ENCODE peak calls at places on chromosomes 16 and 17, in eight cellular contexts. M is neural progenitor cell, B is GM23338, F is A549, I is OCI-LY7, H is GM23248, Q is HCT116, O is Karpas-422. U is an unnamed sample.

GRCh38 chr16:2212362-2213324 is 2.0 kb upstream of the BRICD5 start:
- DNase-seq in F (no peak), Q (no peak), H (no peak), O (peak; percentile 71), M (no peak), I (no peak), B (no peak), U (no peak)

GRCh38 chr17:38572665-38573365 is 32.9 kb downstream of the SRCIN1 start:
- DNase-seq in B (peak; percentile 77), F (peak; percentile 87), O (no peak), M (peak; percentile 94), I (no peak), Q (no peak), H (peak; percentile 26), U (no peak)

GRCh38 chr17:77317091-77317519 is 176.3 kb downstream of the SEC14L1 start:
- DNase-seq in Q (no peak), H (no peak), I (no peak), F (no peak), B (no peak), M (no peak), O (no peak), U (no peak)

GRCh38 chr16:70428178-70428998 is 10.5 kb downstream of the ST3GAL2 start:
- DNase-seq in F (peak; percentile 94), Q (peak; percentile 51), M (peak; percentile 75), O (peak; percentile 58), I (peak; percentile 67), B (peak; percentile 86), H (peak; percentile 96), U (peak; percentile 93)

GRCh38 chr17:81408049-81408448 is 12.8 kb downstream of the BAHCC1 start:
- DNase-seq in B (no peak), H (no peak), I (no peak), O (no peak), F (no peak), Q (no peak), M (no peak), U (no peak)

GRCh38 chr16:47732806-47733150 is 271.6 kb downstream of the PHKB start:
- DNase-seq in B (peak; percentile 19), H (peak; percentile 87), I (no peak), M (no peak), O (no peak), Q (peak; percentile 10), F (peak; percentile 11), U (peak; percentile 98)

GRCh38 chr16:9541723-9542122 is 450.3 kb downstream of the HAPSTR1 start:
- DNase-seq in B (no peak), H (no peak), O (no peak), M (no peak), F (no peak), Q (no peak), I (no peak), U (no peak)

GRCh38 chr17:82820278-82821251 is 19.3 kb downstream of the ZNF750 start:
- DNase-seq in F (no peak), H (peak; percentile 15), B (peak; percentile 62), I (peak; percentile 30), M (no peak), Q (no peak), O (no peak), U (no peak)

GRCh38 chr16:22632621-22633020 is 121.9 kb downstream of the NPIPB5 start:
- DNase-seq in H (no peak), F (no peak), M (no peak), B (no peak), O (no peak), Q (no peak), I (no peak), U (no peak)

GRCh38 chr17:57068707-57069106 is 16.3 kb upstream of the AKAP1 start:
- DNase-seq in Q (no peak), O (no peak), M (no peak), I (no peak), H (no peak), B (no peak), F (no peak), U (no peak)

GRCh38 chr17:57067162-57067561 is 17.9 kb upstream of the AKAP1 start:
- DNase-seq in H (no peak), I (no peak), Q (no peak), M (no peak), O (peak; percentile 45), F (no peak), B (no peak), U (no peak)

GRCh38 chr17:57071991-57072944 is 12.8 kb upstream of the AKAP1 start:
- DNase-seq in B (peak; percentile 62), Q (no peak), F (no peak), O (no peak), M (no peak), H (no peak), I (no peak), U (no peak)

GRCh38 chr17:57067781-57068180 is 17.3 kb upstream of the AKAP1 start:
- DNase-seq in H (no peak), B (no peak), Q (no peak), M (no peak), F (no peak), O (no peak), I (no peak), U (no peak)

DNA sequence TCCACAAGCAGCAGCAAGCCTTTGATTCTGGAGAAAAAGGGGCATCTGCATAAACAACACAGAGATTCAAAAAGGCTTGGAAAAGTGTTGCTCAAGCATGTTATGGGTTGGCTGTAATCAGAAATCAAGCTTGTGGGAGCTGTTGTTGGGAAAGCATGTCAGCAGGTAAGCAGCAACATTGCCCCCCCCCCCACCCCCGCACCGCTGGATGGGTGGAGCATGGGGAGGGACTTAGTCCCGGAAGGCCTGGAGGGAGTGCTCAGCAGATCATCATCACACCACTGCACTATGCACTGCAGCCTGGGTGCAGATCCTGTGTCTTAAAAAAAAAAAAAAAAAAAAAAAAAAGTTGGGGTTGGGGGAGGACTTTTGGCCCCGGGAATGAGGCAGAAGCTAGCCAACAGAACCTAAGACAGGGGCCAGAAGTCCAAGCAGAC is 16.8 kb upstream of the AKAP1 start:
- DNase-seq in Q (no peak), H (no peak), M (no peak), F (no peak), O (no peak), B (peak; percentile 29), I (peak; percentile 26), U (no peak)
- H3K4me2 ChIP-seq in Q (peak overlapping the region; percentile 23), H (no peak overlapping the region), M (peak overlapping the region; percentile 51), F (no peak overlapping the region), O (no peak overlapping the region), B (peak overlapping the region; percentile 24), I (no peak overlapping the region), U (no peak overlapping the region)

GRCh38 chr17:31313982-31314787 is at the start of gene EVI2B:
- DNase-seq in F (no peak), M (no peak), B (no peak), H (peak; percentile 77), I (peak; percentile 87), Q (no peak), O (peak; percentile 92), U (peak; percentile 39)
- H3K4me2 ChIP-seq in F (peak within 1 kb of the TSS; percentile 4), M (no peak within 1 kb of the TSS), B (no peak within 1 kb of the TSS), H (peak within 1 kb of the TSS; percentile 81), I (peak within 1 kb of the TSS; percentile 93), Q (no peak within 1 kb of the TSS), O (peak within 1 kb of the TSS; percentile 73), U (peak within 1 kb of the TSS; percentile 4)

DNA sequence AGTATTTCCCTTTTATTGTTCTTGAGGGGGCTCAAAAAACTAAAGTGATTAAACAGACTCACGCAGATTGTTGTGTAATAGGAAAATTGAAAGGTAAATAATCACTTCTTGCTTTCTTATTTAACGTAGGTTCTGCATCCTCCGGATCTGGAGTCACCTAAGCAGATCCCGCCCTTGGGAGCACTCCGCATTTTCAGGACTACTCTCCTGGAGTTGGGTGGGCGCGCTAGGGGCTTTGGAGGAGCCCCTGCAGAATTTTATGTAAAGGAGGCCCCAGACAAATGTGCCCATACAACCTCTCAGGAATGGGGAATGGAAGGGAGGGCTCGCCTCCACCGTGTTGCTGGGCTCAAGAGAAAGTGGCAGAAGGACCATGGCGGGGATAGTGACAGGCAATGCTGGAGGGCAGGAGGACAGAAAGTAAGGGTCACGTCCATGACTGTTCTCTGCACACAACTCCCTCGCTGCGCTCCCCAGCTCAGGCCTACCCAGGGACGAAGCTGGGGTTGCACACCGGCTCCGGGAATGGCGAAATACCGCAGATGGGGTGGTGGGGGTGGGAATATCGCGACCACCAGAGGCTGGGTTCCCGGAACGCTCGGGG is 8.3 kb downstream of the MT2A start:
- DNase-seq in H (no peak), F (no peak), B (no peak), M (no peak), O (no peak), I (no peak), Q (no peak), U (no peak)
- H3K4me2 ChIP-seq in H (peak overlapping the region; percentile 93), F (no peak overlapping the region), B (peak overlapping the region; percentile 92), M (peak overlapping the region; percentile 77), O (no peak overlapping the region), I (no peak overlapping the region), Q (no peak overlapping the region), U (peak overlapping the region; percentile 85)

GRCh38 chr16:49800441-49800840 is 55.5 kb downstream of the ZNF423 start:
- DNase-seq in O (no peak), H (no peak), F (no peak), I (no peak), Q (no peak), B (no peak), M (no peak), U (no peak)

GRCh38 chr16:49795513-49795912 is 60.4 kb downstream of the ZNF423 start:
- DNase-seq in O (no peak), Q (no peak), F (no peak), H (no peak), B (no peak), M (peak; percentile 71), I (no peak), U (no peak)

GRCh38 chr16:49800876-49801275 is 55.0 kb downstream of the ZNF423 start:
- DNase-seq in H (no peak), I (peak; percentile 8), Q (no peak), O (no peak), M (no peak), B (no peak), F (no peak), U (no peak)

GRCh38 chr16:49799172-49799571 is 56.7 kb downstream of the ZNF423 start:
- DNase-seq in I (no peak), O (no peak), F (no peak), M (peak; percentile 66), B (peak; percentile 71), H (no peak), Q (no peak), U (peak; percentile 27)

GRCh38 chr16:49801290-49801689 is 54.6 kb downstream of the ZNF423 start:
- DNase-seq in F (no peak), Q (no peak), I (no peak), M (no peak), H (no peak), B (no peak), O (no peak), U (no peak)
- H3K4me2 ChIP-seq in F (no peak overlapping the region), Q (no peak overlapping the region), I (no peak overlapping the region), M (no peak overlapping the region), H (no peak overlapping the region), B (no peak overlapping the region), O (no peak overlapping the region), U (no peak overlapping the region)